ENCODE peak calls at places on chromosomes 11 and 22, in six cellular contexts. G is heart right ventricle, B is BE2C, Q is GM04504, L is HEK293T, W is cardiac fibroblast. Y is an unnamed sample.

GRCh38 chr11:15615412-15616096 is 500.8 kb downstream of the INSC start:
- DNase-seq in B (no peak), L (no peak), W (no peak), Q (no peak), G (peak), Y (no peak)

GRCh38 chr11:126378763-126379162 is 23.3 kb downstream of the ST3GAL4 start:
- DNase-seq in L (no peak), Q (no peak), G (peak), B (no peak), W (peak), Y (peak)

GRCh38 chr11:83159901-83160865 is 3.3 kb downstream of the PCF11 start:
- DNase-seq in Q (no peak), B (no peak), G (no peak), W (peak), L (no peak), Y (no peak)

GRCh38 chr11:36454991-36455611 is 55.0 kb downstream of the TRAF6 start:
- DNase-seq in W (peak), G (peak), L (no peak), B (no peak), Q (no peak), Y (no peak)

GRCh38 chr22:35516723-35517122 is 23.9 kb upstream of the RASD2 start:
- DNase-seq in W (no peak), G (no peak), L (no peak), B (no peak), Q (no peak), Y (no peak)

GRCh38 chr11:125380756-125381445 is 115.2 kb downstream of the FEZ1 start:
- DNase-seq in Q (no peak), W (no peak), B (no peak), L (no peak), G (no peak), Y (no peak)

GRCh38 chr11:4464216-4465159 is 15.4 kb downstream of the OR52K2 start:
- DNase-seq in G (no peak), Q (no peak), L (no peak), B (no peak), W (peak), Y (no peak)

GRCh38 chr22:41009222-41009948 is 58.2 kb downstream of the RBX1 start:
- DNase-seq in G (no peak), Q (peak), B (no peak), L (no peak), W (peak), Y (no peak)

GRCh38 chr11:65866524-65867283 is 5.9 kb downstream of the EFEMP2 start:
- DNase-seq in Q (no peak), W (no peak), G (no peak), L (no peak), B (no peak), Y (peak)

GRCh38 chr22:32994046-32994827 is 63.9 kb downstream of the SYN3 start:
- DNase-seq in G (no peak), W (no peak), B (no peak), L (no peak), Q (no peak), Y (no peak)

GRCh38 chr22:46578824-46579561 is 41.2 kb upstream of the GRAMD4 start:
- DNase-seq in B (peak), Q (no peak), G (peak), L (no peak), W (no peak), Y (peak)

GRCh38 chr22:20615021-20615420 is 107.6 kb downstream of the MED15 start:
- DNase-seq in G (no peak), B (no peak), L (no peak), Q (no peak), W (no peak), Y (no peak)

GRCh38 chr22:44098021-44098739 is 74.1 kb downstream of the PARVB start:
- DNase-seq in B (no peak), L (no peak), W (no peak), G (no peak), Q (no peak), Y (peak)

GRCh38 chr22:27461470-27461869 is 340.1 kb downstream of the MN1 start:
- DNase-seq in Q (peak), G (no peak), L (no peak), W (peak), B (no peak), Y (no peak)

GRCh38 chr22:19663821-19664325 is 50.4 kb upstream of the SEPTIN5 start:
- DNase-seq in Q (peak), G (peak), B (peak), L (no peak), W (peak), Y (no peak)

GRCh38 chr22:49345896-49346295 is 481.8 kb downstream of the BRD1 start:
- DNase-seq in L (no peak), B (no peak), Q (no peak), G (no peak), W (no peak), Y (no peak)

GRCh38 chr11:82899191-82899820 is 924 bp downstream of the PRCP start:
- DNase-seq in L (no peak), Q (no peak), G (no peak), B (no peak), W (no peak), Y (no peak)

GRCh38 chr22:22689621-22690345 is 45.4 kb downstream of the GGTLC2 start:
- DNase-seq in W (no peak), L (no peak), Q (no peak), B (no peak), G (no peak), Y (peak)

GRCh38 chr22:49861642-49862407 is 8.2 kb downstream of the ZBED4 start:
- DNase-seq in W (no peak), B (no peak), G (no peak), L (no peak), Q (no peak), Y (no peak)

GRCh38 chr11:69002743-69003231 is 10.3 kb downstream of the MRGPRF start:
- DNase-seq in G (no peak), B (no peak), W (no peak), Q (no peak), L (no peak), Y (peak)

GRCh38 chr11:76303399-76303798 is 77.5 kb downstream of the THAP12 start:
- DNase-seq in W (no peak), L (no peak), G (no peak), B (no peak), Q (no peak), Y (no peak)

GRCh38 chr11:128764617-128765095 is 70.8 kb downstream of the FLI1 start:
- DNase-seq in L (no peak), Q (no peak), W (no peak), B (no peak), G (no peak), Y (no peak)

GRCh38 chr22:35568751-35569725 is 28.4 kb downstream of the RASD2 start:
- DNase-seq in B (no peak), G (no peak), Q (peak), W (peak), L (no peak), Y (no peak)

GRCh38 chr11:108790501-108791299 is 125.8 kb downstream of the DDX10 start:
- DNase-seq in W (no peak), Q (no peak), B (no peak), G (no peak), L (no peak), Y (no peak)

GRCh38 chr11:76614471-76615183 is 55.9 kb downstream of the LRRC32 start:
- DNase-seq in L (no peak), B (peak), W (peak), Q (no peak), G (peak), Y (peak)

GRCh38 chr22:19806213-19807160 is 45.9 kb downstream of the TBX1 start:
- DNase-seq in Q (no peak), W (no peak), B (peak), G (no peak), L (no peak), Y (peak)

GRCh38 chr22:24593810-24594568 is 1.1 kb upstream of the LRRC75B start:
- DNase-seq in L (no peak), W (no peak), Q (no peak), B (no peak), G (no peak), Y (no peak)

GRCh38 chr11:7515544-7515943 is 1.7 kb downstream of the PPFIBP2 start:
- DNase-seq in B (no peak), L (no peak), G (no peak), W (no peak), Q (no peak), Y (no peak)

GRCh38 chr22:20741634-20742581 is 32.0 kb upstream of the SERPIND1 start:
- DNase-seq in L (peak), G (no peak), B (peak), Q (peak), W (peak), Y (no peak)

GRCh38 chr11:45285931-45286632 is at the start of gene SYT13:
- DNase-seq in L (no peak), G (peak), Q (no peak), B (peak), W (no peak), Y (no peak)

GRCh38 chr11:12876340-12876739 is 132.8 kb upstream of the RASSF10 start:
- DNase-seq in B (no peak), Q (no peak), G (no peak), L (no peak), W (no peak), Y (peak)

GRCh38 chr11:72730706-72731105 is 21.5 kb downstream of the ARAP1 start:
- DNase-seq in L (no peak), G (no peak), W (no peak), B (no peak), Q (no peak), Y (no peak)

GRCh38 chr11:1839924-1840779 is 1.4 kb downstream of the TNNI2 start:
- DNase-seq in L (no peak), W (no peak), G (peak), Q (no peak), B (no peak), Y (no peak)

GRCh38 chr11:130215531-130216220 is 56.1 kb downstream of the ST14 start:
- DNase-seq in B (no peak), Q (no peak), W (no peak), G (no peak), L (no peak), Y (no peak)

GRCh38 chr22:50560034-50560433 is 2.7 kb downstream of the SYCE3 start:
- DNase-seq in B (no peak), G (no peak), Q (no peak), W (no peak), L (no peak), Y (no peak)